ENCODE peak calls at places on chromosomes 4 and X, in seven cellular contexts. F is DMS53; J is NCI-H2029; C is NCI-H748 treated with DMSO at 0.1 percent for 48 hours; I is activated effector memory CD4-positive, alpha-beta T cell treated with anti-CD3 and anti-CD28 coated beads, Interleukin-2, amount 50 U/mL, for 16 hours; Y is hypothalamus; R is NCI-H2171. W is an unnamed sample.
A peak's percentile ranks its signal among the peaks of the same experiment; 100 is the strongest.

GRCh38 chr4:128974203-128974602 is 119.1 kb downstream of the SCLT1 start:
- DNase-seq in F (no peak), J (no peak), C (no peak), I (no peak), Y (no peak), R (no peak), W (no peak)

GRCh38 chr4:89847571-89848325 is 10.8 kb upstream of the SNCA start:
- DNase-seq in F (no peak), J (no peak), C (no peak), I (no peak), Y (no peak), R (peak; percentile 3), W (no peak)

GRCh38 chr4:30929649-30930048 is 209.5 kb downstream of the PCDH7 start:
- DNase-seq in F (no peak), J (no peak), C (no peak), I (no peak), Y (no peak), R (no peak), W (no peak)

GRCh38 chr4:44806076-44806475 is 79.7 kb upstream of the GNPDA2 start:
- DNase-seq in F (no peak), J (no peak), C (no peak), I (no peak), Y (no peak), R (no peak), W (no peak)

GRCh38 chr4:72449705-72450104 is 119.3 kb downstream of the ADAMTS3 start:
- DNase-seq in F (no peak), J (no peak), C (no peak), I (no peak), Y (no peak), R (no peak), W (no peak)

GRCh38 chr4:80619070-80619674 is 283.6 kb downstream of the CFAP299 start:
- DNase-seq in F (peak; percentile 47), J (no peak), C (no peak), I (no peak), Y (no peak), R (no peak), W (no peak)

GRCh38 chr4:151930372-151930771 is 169.6 kb upstream of the GATB start:
- DNase-seq in F (peak; percentile 4), J (peak; percentile 22), C (no peak), I (no peak), Y (no peak), R (no peak), W (no peak)

GRCh38 chrX:67720344-67720743 is 176.5 kb downstream of the AR start:
- DNase-seq in F (no peak), J (no peak), C (no peak), I (no peak), Y (no peak), R (no peak), W (no peak)

GRCh38 chrX:39883664-39884063 is 214.1 kb downstream of the BCOR start:
- DNase-seq in F (no peak), J (no peak), C (no peak), I (peak; percentile 66), Y (no peak), R (no peak), W (no peak)

GRCh38 chr4:158826882-158827281 is 58.1 kb downstream of the FNIP2 start:
- DNase-seq in F (peak; percentile 79), J (peak; percentile 39), C (no peak), I (no peak), Y (no peak), R (no peak), W (no peak)

GRCh38 chr4:150874386-150875226 is 140.5 kb downstream of the LRBA start:
- DNase-seq in F (no peak), J (no peak), C (no peak), I (no peak), Y (peak; percentile 2), R (no peak), W (no peak)

GRCh38 chr4:15001825-15002658 is at the start of gene CPEB2:
- DNase-seq in F (peak; percentile 99), J (peak; percentile 91), C (peak; percentile 81), I (peak; percentile 97), Y (peak; percentile 96), R (no peak), W (no peak)

GRCh38 chrX:139203681-139204575 is 326.6 kb upstream of the F9 start:
- DNase-seq in F (peak; percentile 77), J (no peak), C (no peak), I (no peak), Y (no peak), R (no peak), W (no peak)

GRCh38 chr4:48360285-48360965 is 19.1 kb downstream of the SLAIN2 start:
- DNase-seq in F (no peak), J (no peak), C (no peak), I (no peak), Y (no peak), R (no peak), W (no peak)

GRCh38 chrX:133923548-133923947 is 61.8 kb downstream of the GPC3 start:
- DNase-seq in F (no peak), J (no peak), C (no peak), I (no peak), Y (no peak), R (no peak), W (no peak)

GRCh38 chrX:138858438-138858837 is 146.9 kb upstream of the FGF13 start:
- DNase-seq in F (peak; percentile 1), J (no peak), C (no peak), I (no peak), Y (no peak), R (no peak), W (no peak)

GRCh38 chr4:84578540-84579409 is 4.2 kb upstream of the CDS1 start:
- DNase-seq in F (peak; percentile 57), J (peak; percentile 1), C (peak; percentile 8), I (no peak), Y (peak; percentile 13), R (no peak), W (no peak)

GRCh38 chr4:52894408-52894807 is 32.3 kb downstream of the RASL11B start:
- DNase-seq in F (no peak), J (no peak), C (no peak), I (no peak), Y (no peak), R (no peak), W (no peak)

GRCh38 chr4:187236491-187236890 is 512.8 kb upstream of the FAT1 start:
- DNase-seq in F (no peak), J (no peak), C (no peak), I (no peak), Y (no peak), R (no peak), W (no peak)

GRCh38 chr4:95124906-95125504 is 367.2 kb downstream of the BMPR1B start:
- DNase-seq in F (peak; percentile 65), J (no peak), C (no peak), I (no peak), Y (peak; percentile 25), R (peak; percentile 31), W (no peak)

GRCh38 chr4:80535551-80535950 is 200.0 kb downstream of the CFAP299 start:
- DNase-seq in F (no peak), J (no peak), C (no peak), I (no peak), Y (no peak), R (no peak), W (no peak)

GRCh38 chr4:36392049-36392448 is 110.6 kb downstream of the DTHD1 start:
- DNase-seq in F (no peak), J (no peak), C (no peak), I (no peak), Y (no peak), R (no peak), W (no peak)

GRCh38 chrX:81121513-81122363 is 80.0 kb downstream of the HMGN5 start:
- DNase-seq in F (peak; percentile 97), J (peak; percentile 14), C (peak; percentile 49), I (peak; percentile 93), Y (peak; percentile 82), R (no peak), W (no peak)

GRCh38 chr4:121564840-121565375 is 131.9 kb downstream of the ANXA5 start:
- DNase-seq in F (no peak), J (no peak), C (no peak), I (no peak), Y (no peak), R (no peak), W (no peak)

GRCh38 chr4:140237616-140238352 is 83.8 kb upstream of the MAML3 start:
- DNase-seq in F (peak; percentile 96), J (peak; percentile 88), C (peak; percentile 74), I (no peak), Y (peak; percentile 62), R (peak; percentile 57), W (peak; percentile 84)

W was measured in DMS79.